ENCODE peak calls at places on chromosomes 7 and 10, in nine cellular contexts. L is neural progenitor cell; Y is K562; N is A549; U is CD8-positive, alpha-beta memory T cell; G is tibial artery; F is upper lobe of right lung; T is astrocyte; O is mammary epithelial cell. X is an unnamed sample.
A peak's percentile ranks its signal among the peaks of the same experiment; 100 is the strongest.

GRCh38 chr7:76069238-76069638 is 21.3 kb downstream of the MDH2 start:
- DNase-seq in O (peak; percentile 93), F (peak; percentile 82), Y (peak; percentile 50), G (peak; percentile 45), N (peak; percentile 94), L (peak; percentile 44), T (peak; percentile 91), U (no peak), X (peak; percentile 68)

GRCh38 chr7:102455596-102455995 is 9.1 kb downstream of the ALKBH4 start:
- DNase-seq in T (no peak), L (no peak), Y (no peak), G (no peak), F (no peak), N (no peak), U (no peak), O (no peak), X (no peak)

GRCh38 chr7:142626420-142627035 is 122.7 kb upstream of the PRSS1 start:
- DNase-seq in U (peak; percentile 68), N (peak; percentile 48), F (no peak), Y (peak; percentile 68), T (no peak), G (peak; percentile 44), O (peak; percentile 17), L (peak; percentile 80), X (peak; percentile 69)

GRCh38 chr7:90552521-90552920 is 43.6 kb upstream of the CDK14 start:
- DNase-seq in G (no peak), Y (no peak), T (no peak), N (no peak), F (no peak), L (no peak), O (peak; percentile 10), U (no peak), X (no peak)

GRCh38 chr7:158362912-158363905 is 224.4 kb downstream of the PTPRN2 start:
- DNase-seq in O (no peak), G (no peak), N (no peak), F (peak; percentile 55), U (no peak), T (no peak), Y (peak; percentile 43), L (peak; percentile 80), X (no peak)

GRCh38 chr10:23171232-23171876 is 20.8 kb upstream of the PTF1A start:
- DNase-seq in N (no peak), T (peak; percentile 16), G (no peak), Y (peak; percentile 32), O (peak; percentile 39), F (no peak), L (peak; percentile 85), U (no peak), X (no peak)

GRCh38 chr7:66007232-66007631 is 25.2 kb upstream of the GUSB start:
- DNase-seq in N (no peak), F (no peak), Y (no peak), L (no peak), G (no peak), U (no peak), T (no peak), O (no peak), X (no peak)

GRCh38 chr7:22371878-22372277 is 14.9 kb upstream of the RAPGEF5 start:
- DNase-seq in Y (no peak), G (no peak), T (no peak), O (no peak), L (no peak), N (no peak), U (no peak), F (no peak), X (no peak)

GRCh38 chr10:122459586-122460273 is 1.6 kb upstream of the HTRA1 start:
- DNase-seq in G (no peak), N (no peak), L (no peak), U (no peak), F (no peak), T (peak; percentile 82), Y (no peak), O (no peak), X (no peak)

GRCh38 chr7:40077849-40078248 is 56.6 kb downstream of the MPLKIP start:
- DNase-seq in F (no peak), O (no peak), U (no peak), Y (no peak), L (no peak), T (no peak), G (no peak), N (no peak), X (no peak)

DNA sequence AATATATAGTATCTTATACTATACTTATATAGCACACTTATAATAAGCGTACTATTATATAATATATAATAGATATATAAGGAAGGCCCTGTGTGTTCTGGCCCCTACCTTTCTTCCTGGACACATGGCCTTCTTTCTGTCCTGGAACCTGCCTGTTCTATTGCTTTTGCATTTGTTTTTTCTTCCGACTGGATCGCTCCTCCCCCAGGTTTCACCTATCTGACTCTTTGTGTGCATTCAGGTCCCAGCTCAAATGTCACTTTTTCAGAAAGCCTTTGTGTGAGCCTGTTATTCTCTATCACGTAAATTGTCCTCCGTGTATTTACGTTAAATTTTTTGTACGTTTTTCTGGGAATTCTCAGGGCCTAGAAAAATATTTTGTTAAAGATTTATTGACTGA is 2.9 kb upstream of the TRIM8 start:
- DNase-seq in N (no peak), F (no peak), T (no peak), U (no peak), Y (no peak), L (no peak), O (no peak), G (no peak), X (no peak)
- H3K4me3 ChIP-seq in N (peak overlapping the region; percentile 94), F (peak overlapping the region; percentile 85), T (peak overlapping the region; percentile 77), U (peak overlapping the region; percentile 73), Y (peak overlapping the region; percentile 78), L (peak overlapping the region; percentile 94), O (peak overlapping the region; percentile 93), G (peak overlapping the region; percentile 86), X (peak overlapping the region; percentile 86)

GRCh38 chr10:101569465-101569837 is 18.6 kb downstream of the POLL start:
- DNase-seq in T (no peak), O (no peak), L (peak; percentile 64), N (no peak), G (no peak), F (no peak), Y (no peak), U (no peak), X (no peak)

GRCh38 chr10:101571573-101571925 is 16.5 kb downstream of the POLL start:
- DNase-seq in N (no peak), T (no peak), F (no peak), G (no peak), Y (no peak), L (no peak), O (no peak), U (no peak), X (no peak)

GRCh38 chr10:101570764-101571572 is 17.1 kb downstream of the POLL start:
- DNase-seq in U (no peak), O (peak; percentile 11), F (peak; percentile 65), Y (no peak), G (no peak), T (no peak), L (no peak), N (no peak), X (no peak)

GRCh38 chr10:101568054-101568745 is 19.9 kb downstream of the POLL start:
- DNase-seq in F (no peak), O (no peak), U (no peak), G (peak; percentile 8), T (no peak), Y (no peak), L (no peak), N (no peak), X (no peak)

DNA sequence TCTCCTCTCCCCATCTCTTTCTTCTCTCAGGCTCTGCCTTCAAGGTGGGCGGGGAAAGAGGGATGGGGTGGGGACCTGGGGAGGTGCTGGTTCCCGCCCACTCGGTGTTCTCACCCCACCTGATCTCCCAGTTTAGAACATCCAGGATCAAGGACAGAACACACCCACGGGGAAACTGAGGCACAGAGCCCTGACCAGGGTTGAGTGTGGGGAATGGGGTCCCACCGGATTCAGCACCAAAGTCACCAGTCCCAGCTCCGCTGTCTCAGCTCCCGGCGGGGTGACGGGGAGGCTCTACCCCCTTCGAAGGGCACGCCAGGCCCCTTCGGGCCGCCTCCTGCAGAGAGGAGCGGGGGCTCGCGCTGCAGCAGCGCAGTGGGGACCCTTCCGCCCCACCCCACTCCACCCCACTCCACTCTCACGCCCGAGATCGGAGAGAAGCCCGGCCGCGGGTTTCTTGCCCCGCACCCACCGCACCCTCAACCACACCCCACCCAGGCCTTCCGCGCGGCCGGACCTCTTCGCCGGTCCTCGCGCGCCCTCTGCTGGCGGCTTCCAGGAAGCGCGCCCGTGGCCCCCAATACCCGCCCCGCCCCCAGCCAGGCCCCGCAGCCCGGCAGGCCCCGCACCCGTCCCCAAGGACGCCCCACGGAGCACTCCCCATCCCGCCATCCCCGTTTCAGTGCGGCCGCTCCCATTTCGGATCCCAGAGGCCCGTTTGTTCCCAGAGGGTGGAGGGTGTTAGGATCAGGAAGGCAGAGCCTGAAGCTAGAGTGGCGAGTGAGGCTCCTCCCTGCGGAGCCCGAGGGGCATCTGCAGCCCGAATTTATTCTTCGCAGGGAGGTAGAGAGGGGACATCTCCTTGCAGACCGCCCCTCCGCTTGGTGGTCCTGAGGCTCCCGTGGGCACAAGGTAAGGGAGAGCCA is 18.0 kb downstream of the POLL start:
- DNase-seq in Y (peak; percentile 88), U (peak; percentile 85), T (peak; percentile 8), G (peak; percentile 76), N (peak; percentile 69), F (peak; percentile 90), O (peak; percentile 61), L (peak; percentile 89), X (peak; percentile 82)
- H3K27ac ChIP-seq in Y (no peak overlapping the region), U (no peak overlapping the region), T (no peak overlapping the region), G (no peak overlapping the region), N (peak overlapping the region; percentile 92), F (no peak overlapping the region), O (no peak overlapping the region), L (no peak overlapping the region), X (no peak overlapping the region)

GRCh38 chr10:114412907-114413386 is 8.6 kb upstream of the AFAP1L2 start:
- DNase-seq in U (no peak), G (no peak), L (no peak), T (peak; percentile 48), Y (no peak), O (peak; percentile 60), N (peak; percentile 44), F (no peak), X (no peak)
- H3K4me3 ChIP-seq in U (no peak overlapping the region), G (no peak overlapping the region), L (no peak overlapping the region), T (no peak overlapping the region), Y (no peak overlapping the region), O (no peak overlapping the region), N (no peak overlapping the region), F (no peak overlapping the region), X (no peak overlapping the region)

GRCh38 chr7:130912910-130913720 is 179.1 kb upstream of the KLF14 start:
- DNase-seq in L (peak; percentile 41), T (peak; percentile 98), Y (peak; percentile 55), U (peak; percentile 91), N (peak; percentile 91), G (peak; percentile 79), O (peak; percentile 99), F (peak; percentile 81), X (no peak)
- H3K27ac ChIP-seq in L (no peak overlapping the region), T (peak overlapping the region; percentile 99), Y (peak overlapping the region; percentile 76), U (peak overlapping the region; percentile 84), N (peak overlapping the region; percentile 93), G (peak overlapping the region; percentile 70), O (peak overlapping the region; percentile 97), F (peak overlapping the region; percentile 90), X (peak overlapping the region; percentile 95)

DNA sequence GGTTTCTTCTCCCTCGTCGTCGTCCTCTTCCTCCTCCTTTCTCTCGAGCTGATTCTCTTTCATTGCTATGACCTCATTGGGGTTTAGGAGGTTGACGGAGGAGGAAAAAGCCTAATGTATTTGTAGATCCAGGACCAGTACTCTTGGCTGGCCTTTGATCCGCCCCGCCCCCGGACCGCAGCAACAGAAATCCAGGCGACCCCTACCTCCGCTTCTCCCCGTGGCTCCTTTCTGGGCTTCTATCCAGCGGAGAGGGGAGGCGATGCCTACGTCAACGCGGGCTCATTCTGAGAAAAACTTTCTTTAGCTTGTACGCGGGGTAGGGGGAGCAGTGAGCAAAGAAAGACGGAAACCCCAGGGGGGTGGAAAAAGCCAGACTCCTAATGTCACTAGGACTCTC is at the start of gene TMEM196:
- DNase-seq in U (no peak), G (no peak), Y (no peak), N (no peak), O (no peak), L (peak; percentile 63), T (no peak), F (no peak), X (no peak)
- H3K4me3 ChIP-seq in U (no peak within 1 kb of the TSS), G (no peak within 1 kb of the TSS), Y (no peak within 1 kb of the TSS), N (peak within 1 kb of the TSS; percentile 43), O (peak within 1 kb of the TSS; percentile 27), L (peak within 1 kb of the TSS; percentile 54), T (peak within 1 kb of the TSS; percentile 57), F (no peak within 1 kb of the TSS), X (no peak within 1 kb of the TSS)

X was measured in colonic mucosa.